ENCODE peak calls at places on chromosomes 12 and 14, in ten cellular contexts. One of them, this sample, is unnamed.

GRCh38 chr12:112001555-112001954 is 11.4 kb downstream of the TMEM116 start:
- DNase-seq in epithelial cell of esophagus: no peak
- DNase-seq in endothelial cell of umbilical vein: peak; percentile 41
- DNase-seq in AG04450: no peak
- DNase-seq in fibroblast of lung: peak; percentile 11
- DNase-seq in left ventricle myocardium inferior: no peak
- DNase-seq in AG04449: no peak
- DNase-seq in keratinocyte: no peak
- DNase-seq in body of pancreas: no peak
- DNase-seq in esophagus squamous epithelium: no peak
- DNase-seq in this sample: peak; percentile 78

GRCh38 chr14:73752297-73752992 is 38.3 kb upstream of the PNMA1 start:
- DNase-seq in endothelial cell of umbilical vein: peak; percentile 80
- DNase-seq in AG04449: peak; percentile 38
- DNase-seq in fibroblast of lung: peak; percentile 82
- DNase-seq in keratinocyte: no peak
- DNase-seq in AG04450: no peak
- DNase-seq in esophagus squamous epithelium: no peak
- DNase-seq in epithelial cell of esophagus: no peak
- DNase-seq in left ventricle myocardium inferior: peak; percentile 81
- DNase-seq in body of pancreas: peak; percentile 72
- DNase-seq in this sample: peak; percentile 58

GRCh38 chr14:24576766-24577165 is 716 bp upstream of the CTSG start:
- DNase-seq in AG04450: no peak
- DNase-seq in keratinocyte: no peak
- DNase-seq in left ventricle myocardium inferior: no peak
- DNase-seq in AG04449: no peak
- DNase-seq in body of pancreas: no peak
- DNase-seq in endothelial cell of umbilical vein: no peak
- DNase-seq in fibroblast of lung: no peak
- DNase-seq in esophagus squamous epithelium: no peak
- DNase-seq in epithelial cell of esophagus: no peak
- DNase-seq in this sample: no peak

GRCh38 chr12:90854136-90854689 is 100.8 kb downstream of the CCER1 start:
- DNase-seq in endothelial cell of umbilical vein: peak; percentile 60
- DNase-seq in AG04450: peak; percentile 13
- DNase-seq in epithelial cell of esophagus: peak; percentile 56
- DNase-seq in body of pancreas: peak; percentile 10
- DNase-seq in left ventricle myocardium inferior: no peak
- DNase-seq in fibroblast of lung: peak; percentile 79
- DNase-seq in esophagus squamous epithelium: no peak
- DNase-seq in keratinocyte: no peak
- DNase-seq in AG04449: peak; percentile 12
- DNase-seq in this sample: peak; percentile 62

GRCh38 chr12:25972783-25973182 is 14.3 kb downstream of the RASSF8 start:
- DNase-seq in body of pancreas: no peak
- DNase-seq in keratinocyte: no peak
- DNase-seq in fibroblast of lung: peak; percentile 84
- DNase-seq in esophagus squamous epithelium: no peak
- DNase-seq in AG04450: no peak
- DNase-seq in endothelial cell of umbilical vein: no peak
- DNase-seq in AG04449: no peak
- DNase-seq in left ventricle myocardium inferior: no peak
- DNase-seq in epithelial cell of esophagus: peak; percentile 60
- DNase-seq in this sample: peak; percentile 26

GRCh38 chr12:126936181-126936851 is 1330.7 kb upstream of the TMEM132C start:
- DNase-seq in AG04450: no peak
- DNase-seq in esophagus squamous epithelium: no peak
- DNase-seq in fibroblast of lung: no peak
- DNase-seq in keratinocyte: no peak
- DNase-seq in epithelial cell of esophagus: peak; percentile 12
- DNase-seq in left ventricle myocardium inferior: peak; percentile 52
- DNase-seq in AG04449: no peak
- DNase-seq in endothelial cell of umbilical vein: no peak
- DNase-seq in body of pancreas: peak; percentile 73
- DNase-seq in this sample: no peak

GRCh38 chr14:79587194-79587593 is 624.1 kb downstream of the DIO2 start:
- DNase-seq in AG04450: no peak
- DNase-seq in left ventricle myocardium inferior: no peak
- DNase-seq in keratinocyte: no peak
- DNase-seq in body of pancreas: no peak
- DNase-seq in AG04449: no peak
- DNase-seq in endothelial cell of umbilical vein: peak; percentile 50
- DNase-seq in esophagus squamous epithelium: no peak
- DNase-seq in epithelial cell of esophagus: peak; percentile 22
- DNase-seq in fibroblast of lung: peak; percentile 45
- DNase-seq in this sample: no peak

GRCh38 chr12:9699898-9700605 is 30.5 kb downstream of the CLEC2D start:
- DNase-seq in left ventricle myocardium inferior: no peak
- DNase-seq in fibroblast of lung: peak; percentile 39
- DNase-seq in keratinocyte: no peak
- DNase-seq in body of pancreas: no peak
- DNase-seq in epithelial cell of esophagus: peak; percentile 28
- DNase-seq in AG04450: no peak
- DNase-seq in esophagus squamous epithelium: no peak
- DNase-seq in AG04449: no peak
- DNase-seq in endothelial cell of umbilical vein: peak; percentile 86
- DNase-seq in this sample: peak; percentile 38

GRCh38 chr14:103542545-103543088 is 13.6 kb downstream of the TRMT61A start:
- DNase-seq in left ventricle myocardium inferior: peak; percentile 71
- DNase-seq in esophagus squamous epithelium: no peak
- DNase-seq in fibroblast of lung: no peak
- DNase-seq in AG04450: no peak
- DNase-seq in epithelial cell of esophagus: no peak
- DNase-seq in body of pancreas: peak; percentile 51
- DNase-seq in keratinocyte: no peak
- DNase-seq in endothelial cell of umbilical vein: no peak
- DNase-seq in AG04449: no peak
- DNase-seq in this sample: no peak

GRCh38 chr14:60980811-60981625 is at the start of the genes SLC38A6 and TRMT5:
- DNase-seq in epithelial cell of esophagus: peak; percentile 97
- DNase-seq in esophagus squamous epithelium: peak; percentile 59
- DNase-seq in body of pancreas: peak; percentile 94
- DNase-seq in keratinocyte: peak; percentile 59
- DNase-seq in left ventricle myocardium inferior: peak; percentile 92
- DNase-seq in AG04450: peak; percentile 93
- DNase-seq in endothelial cell of umbilical vein: peak; percentile 98
- DNase-seq in fibroblast of lung: peak; percentile 97
- DNase-seq in AG04449: peak; percentile 84
- DNase-seq in this sample: peak; percentile 98

GRCh38 chr12:131390408-131391100 is 320.3 kb upstream of the SFSWAP start:
- DNase-seq in AG04450: no peak
- DNase-seq in keratinocyte: no peak
- DNase-seq in body of pancreas: peak; percentile 30
- DNase-seq in left ventricle myocardium inferior: no peak
- DNase-seq in endothelial cell of umbilical vein: no peak
- DNase-seq in AG04449: no peak
- DNase-seq in esophagus squamous epithelium: no peak
- DNase-seq in fibroblast of lung: no peak
- DNase-seq in epithelial cell of esophagus: no peak
- DNase-seq in this sample: no peak

GRCh38 chr12:14771651-14772137 is 31.6 kb downstream of the WBP11 start:
- DNase-seq in endothelial cell of umbilical vein: no peak
- DNase-seq in left ventricle myocardium inferior: no peak
- DNase-seq in esophagus squamous epithelium: no peak
- DNase-seq in body of pancreas: no peak
- DNase-seq in fibroblast of lung: no peak
- DNase-seq in keratinocyte: no peak
- DNase-seq in AG04449: no peak
- DNase-seq in epithelial cell of esophagus: no peak
- DNase-seq in AG04450: no peak
- DNase-seq in this sample: no peak

GRCh38 chr14:105398726-105399440 is 545 bp downstream of the TEX22 start:
- DNase-seq in AG04450: no peak
- DNase-seq in keratinocyte: no peak
- DNase-seq in esophagus squamous epithelium: no peak
- DNase-seq in endothelial cell of umbilical vein: peak; percentile 71
- DNase-seq in body of pancreas: no peak
- DNase-seq in left ventricle myocardium inferior: no peak
- DNase-seq in fibroblast of lung: no peak
- DNase-seq in AG04449: no peak
- DNase-seq in epithelial cell of esophagus: no peak
- DNase-seq in this sample: no peak

GRCh38 chr12:89413234-89413633 is 60.9 kb upstream of the DUSP6 start:
- DNase-seq in keratinocyte: no peak
- DNase-seq in AG04450: no peak
- DNase-seq in endothelial cell of umbilical vein: no peak
- DNase-seq in body of pancreas: no peak
- DNase-seq in epithelial cell of esophagus: no peak
- DNase-seq in AG04449: no peak
- DNase-seq in fibroblast of lung: no peak
- DNase-seq in left ventricle myocardium inferior: no peak
- DNase-seq in esophagus squamous epithelium: no peak
- DNase-seq in this sample: no peak

GRCh38 chr12:12926571-12927071 is 25.3 kb downstream of the GPRC5D start:
- DNase-seq in endothelial cell of umbilical vein: no peak
- DNase-seq in esophagus squamous epithelium: no peak
- DNase-seq in AG04449: no peak
- DNase-seq in epithelial cell of esophagus: peak; percentile 40
- DNase-seq in left ventricle myocardium inferior: no peak
- DNase-seq in keratinocyte: no peak
- DNase-seq in AG04450: no peak
- DNase-seq in body of pancreas: no peak
- DNase-seq in fibroblast of lung: no peak
- DNase-seq in this sample: peak; percentile 74

GRCh38 chr12:51131745-51132521 is 41.0 kb downstream of the TFCP2 start:
- DNase-seq in esophagus squamous epithelium: no peak
- DNase-seq in body of pancreas: no peak
- DNase-seq in endothelial cell of umbilical vein: no peak
- DNase-seq in keratinocyte: no peak
- DNase-seq in epithelial cell of esophagus: no peak
- DNase-seq in AG04449: no peak
- DNase-seq in AG04450: no peak
- DNase-seq in left ventricle myocardium inferior: no peak
- DNase-seq in fibroblast of lung: no peak
- DNase-seq in this sample: no peak

DNA sequence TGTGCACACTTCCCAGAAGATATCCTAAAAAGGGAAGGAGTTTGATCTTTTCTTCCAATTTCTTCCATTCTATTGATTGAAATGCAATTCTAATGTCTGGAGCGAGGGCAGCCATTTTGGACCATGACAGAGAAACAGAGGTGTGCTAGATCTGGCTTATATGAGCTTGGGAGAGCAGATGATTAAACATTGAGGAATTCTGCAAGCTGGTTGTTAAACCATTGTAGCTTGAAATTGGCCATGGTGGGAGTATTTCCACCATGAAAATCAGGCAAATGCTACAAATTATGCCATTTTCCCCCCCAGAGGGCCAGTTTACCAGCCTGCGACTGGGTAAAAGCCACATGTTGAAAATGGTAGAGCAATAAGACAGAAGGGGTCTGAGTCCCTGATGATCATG is 155.0 kb downstream of the PAWR start:
- DNase-seq in endothelial cell of umbilical vein: no peak
- DNase-seq in fibroblast of lung: no peak
- DNase-seq in epithelial cell of esophagus: no peak
- DNase-seq in esophagus squamous epithelium: no peak
- DNase-seq in AG04449: no peak
- DNase-seq in left ventricle myocardium inferior: no peak
- DNase-seq in keratinocyte: no peak
- DNase-seq in body of pancreas: no peak
- DNase-seq in AG04450: no peak
- DNase-seq in this sample: no peak
- H3K4me3 ChIP-seq in endothelial cell of umbilical vein: no peak overlapping the region
- H3K4me3 ChIP-seq in fibroblast of lung: no peak overlapping the region
- H3K4me3 ChIP-seq in epithelial cell of esophagus: no peak overlapping the region
- H3K4me3 ChIP-seq in esophagus squamous epithelium: no peak overlapping the region
- H3K4me3 ChIP-seq in AG04449: no peak overlapping the region
- H3K4me3 ChIP-seq in left ventricle myocardium inferior: no peak overlapping the region
- H3K4me3 ChIP-seq in keratinocyte: no peak overlapping the region
- H3K4me3 ChIP-seq in body of pancreas: no peak overlapping the region
- H3K4me3 ChIP-seq in AG04450: no peak overlapping the region
- H3K4me3 ChIP-seq in this sample: no peak overlapping the region

DNA sequence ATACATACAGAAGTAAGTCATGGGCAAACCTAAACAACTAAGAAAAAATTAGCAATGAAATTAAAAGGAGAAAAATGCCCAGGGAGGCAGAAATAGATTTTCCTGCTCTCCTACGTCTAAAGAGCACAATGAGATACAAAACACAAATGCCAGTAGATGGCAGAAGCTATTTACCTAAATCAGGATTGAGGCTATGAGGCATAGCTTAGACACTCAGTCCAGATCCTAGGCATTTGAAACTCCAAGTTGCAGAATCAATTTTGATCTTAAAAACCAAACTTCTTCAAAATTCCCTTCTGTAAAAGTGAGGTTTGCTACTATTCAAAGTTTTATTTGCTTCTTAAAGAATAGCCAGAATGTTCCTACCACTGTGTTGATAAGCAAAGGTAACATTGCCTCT is 368.6 kb downstream of the DAD1 start:
- DNase-seq in esophagus squamous epithelium: no peak
- DNase-seq in epithelial cell of esophagus: peak; percentile 52
- DNase-seq in fibroblast of lung: peak; percentile 21
- DNase-seq in AG04450: peak; percentile 20
- DNase-seq in endothelial cell of umbilical vein: no peak
- DNase-seq in left ventricle myocardium inferior: no peak
- DNase-seq in AG04449: no peak
- DNase-seq in keratinocyte: no peak
- DNase-seq in body of pancreas: no peak
- DNase-seq in this sample: no peak
- TF ChIP-seq CTCF in esophagus squamous epithelium: no peak
- TF ChIP-seq CTCF in epithelial cell of esophagus: peak; percentile 40
- TF ChIP-seq CTCF in fibroblast of lung: no peak
- TF ChIP-seq CTCF in AG04450: peak; percentile 68
- TF ChIP-seq CTCF in endothelial cell of umbilical vein: no peak
- TF ChIP-seq CTCF in left ventricle myocardium inferior: peak; percentile 32
- TF ChIP-seq CTCF in AG04449: peak; percentile 10
- TF ChIP-seq CTCF in keratinocyte: peak; percentile 22
- TF ChIP-seq CTCF in body of pancreas: no peak
- TF ChIP-seq CTCF in this sample: no peak

GRCh38 chr12:74259199-74259598 is 278.4 kb upstream of the ATXN7L3B start:
- DNase-seq in AG04449: no peak
- DNase-seq in fibroblast of lung: no peak
- DNase-seq in esophagus squamous epithelium: no peak
- DNase-seq in body of pancreas: no peak
- DNase-seq in left ventricle myocardium inferior: no peak
- DNase-seq in epithelial cell of esophagus: no peak
- DNase-seq in endothelial cell of umbilical vein: no peak
- DNase-seq in AG04450: no peak
- DNase-seq in keratinocyte: no peak
- DNase-seq in this sample: no peak
- H3K4me3 ChIP-seq in AG04449: no peak overlapping the region
- H3K4me3 ChIP-seq in fibroblast of lung: no peak overlapping the region
- H3K4me3 ChIP-seq in esophagus squamous epithelium: no peak overlapping the region
- H3K4me3 ChIP-seq in body of pancreas: no peak overlapping the region
- H3K4me3 ChIP-seq in left ventricle myocardium inferior: no peak overlapping the region
- H3K4me3 ChIP-seq in epithelial cell of esophagus: no peak overlapping the region
- H3K4me3 ChIP-seq in endothelial cell of umbilical vein: no peak overlapping the region
- H3K4me3 ChIP-seq in AG04450: no peak overlapping the region
- H3K4me3 ChIP-seq in keratinocyte: no peak overlapping the region
- H3K4me3 ChIP-seq in this sample: no peak overlapping the region

DNA sequence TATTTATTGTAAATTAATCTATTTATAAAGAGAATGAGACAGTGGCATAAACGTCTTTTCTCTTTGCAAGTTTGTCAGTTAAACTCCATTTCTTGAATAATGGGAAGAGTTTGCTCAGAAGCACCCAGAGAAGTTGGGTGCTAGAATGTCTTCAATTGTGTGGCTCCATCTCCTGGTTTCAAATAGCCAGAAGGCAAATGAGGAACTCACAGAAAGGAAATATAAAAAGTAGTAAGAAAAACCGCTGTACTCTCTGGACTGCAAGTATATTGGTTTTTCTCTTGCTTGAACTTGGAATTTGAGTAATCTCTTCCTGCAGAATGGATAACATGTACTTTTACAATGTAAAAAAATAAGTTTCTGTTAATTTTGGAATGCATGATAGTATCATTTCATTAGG is 217.5 kb downstream of the DPY19L2 start:
- DNase-seq in fibroblast of lung: no peak
- DNase-seq in body of pancreas: no peak
- DNase-seq in esophagus squamous epithelium: no peak
- DNase-seq in AG04449: no peak
- DNase-seq in epithelial cell of esophagus: no peak
- DNase-seq in left ventricle myocardium inferior: no peak
- DNase-seq in keratinocyte: no peak
- DNase-seq in AG04450: no peak
- DNase-seq in endothelial cell of umbilical vein: no peak
- DNase-seq in this sample: no peak
- TF ChIP-seq CTCF in fibroblast of lung: no peak
- TF ChIP-seq CTCF in body of pancreas: no peak
- TF ChIP-seq CTCF in esophagus squamous epithelium: no peak
- TF ChIP-seq CTCF in AG04449: no peak
- TF ChIP-seq CTCF in epithelial cell of esophagus: no peak
- TF ChIP-seq CTCF in left ventricle myocardium inferior: peak; percentile 36
- TF ChIP-seq CTCF in keratinocyte: no peak
- TF ChIP-seq CTCF in AG04450: no peak
- TF ChIP-seq CTCF in endothelial cell of umbilical vein: no peak
- TF ChIP-seq CTCF in this sample: no peak